ENCODE peak calls at places on chromosomes 7 and 10, in five cellular contexts. Y is thyroid gland, Z is upper lobe of right lung, H is sigmoid colon, U is neural progenitor cell. W is an unnamed sample.
A peak's percentile ranks its signal among the peaks of the same experiment; 100 is the strongest.

GRCh38 chr10:102713483-102713813 is 749 bp downstream of the ARL3 start:
- DNase-seq in Y (no peak), U (no peak), Z (no peak), H (no peak), W (no peak)

GRCh38 chr10:131822694-131823245 is 78.0 kb upstream of the PPP2R2D start:
- DNase-seq in Z (peak; percentile 46), U (no peak), Y (no peak), H (peak; percentile 37), W (no peak)

GRCh38 chr10:49748006-49748405 is 14.1 kb downstream of the OGDHL start:
- DNase-seq in Y (no peak), H (no peak), Z (no peak), U (no peak), W (no peak)

GRCh38 chr7:66669088-66669487 is 40.4 kb downstream of the KCTD7 start:
- DNase-seq in Z (no peak), U (no peak), Y (no peak), H (no peak), W (no peak)

GRCh38 chr10:78864761-78865517 is 203.8 kb upstream of the ZMIZ1 start:
- DNase-seq in Y (no peak), U (no peak), Z (no peak), H (no peak), W (no peak)

GRCh38 chr7:20244334-20244733 is 27.1 kb upstream of the MACC1 start:
- DNase-seq in U (no peak), Y (no peak), Z (no peak), H (no peak), W (no peak)

GRCh38 chr7:113367187-113367586 is 248.8 kb upstream of the SMIM30 start:
- DNase-seq in Z (no peak), U (no peak), Y (no peak), H (no peak), W (no peak)

GRCh38 chr10:32982293-32982709 is 24.3 kb upstream of the ITGB1 start:
- DNase-seq in Z (no peak), U (no peak), Y (no peak), H (no peak), W (no peak)

GRCh38 chr7:1844956-1845390 is 174.9 kb downstream of the ELFN1 start:
- DNase-seq in H (peak; percentile 50), Y (peak; percentile 0), U (no peak), Z (peak; percentile 61), W (no peak)

GRCh38 chr10:97737770-97738265 is 890 bp downstream of the ZFYVE27 start:
- DNase-seq in Y (no peak), H (no peak), U (no peak), Z (no peak), W (no peak)

GRCh38 chr7:121228779-121229178 is 100.0 kb upstream of the WNT16 start:
- DNase-seq in Y (no peak), U (no peak), Z (no peak), H (no peak), W (no peak)

GRCh38 chr10:129706523-129706922 is 239.5 kb downstream of the MGMT start:
- DNase-seq in Z (no peak), U (no peak), H (no peak), Y (no peak), W (no peak)

GRCh38 chr10:127802532-127803055 is 65.6 kb downstream of the FOXI2 start:
- DNase-seq in Y (no peak), H (no peak), Z (no peak), U (peak; percentile 37), W (no peak)

GRCh38 chr10:49652416-49653385 is 26.8 kb upstream of the C10orf53 start:
- DNase-seq in U (no peak), H (no peak), Z (no peak), Y (no peak), W (no peak)

DNA sequence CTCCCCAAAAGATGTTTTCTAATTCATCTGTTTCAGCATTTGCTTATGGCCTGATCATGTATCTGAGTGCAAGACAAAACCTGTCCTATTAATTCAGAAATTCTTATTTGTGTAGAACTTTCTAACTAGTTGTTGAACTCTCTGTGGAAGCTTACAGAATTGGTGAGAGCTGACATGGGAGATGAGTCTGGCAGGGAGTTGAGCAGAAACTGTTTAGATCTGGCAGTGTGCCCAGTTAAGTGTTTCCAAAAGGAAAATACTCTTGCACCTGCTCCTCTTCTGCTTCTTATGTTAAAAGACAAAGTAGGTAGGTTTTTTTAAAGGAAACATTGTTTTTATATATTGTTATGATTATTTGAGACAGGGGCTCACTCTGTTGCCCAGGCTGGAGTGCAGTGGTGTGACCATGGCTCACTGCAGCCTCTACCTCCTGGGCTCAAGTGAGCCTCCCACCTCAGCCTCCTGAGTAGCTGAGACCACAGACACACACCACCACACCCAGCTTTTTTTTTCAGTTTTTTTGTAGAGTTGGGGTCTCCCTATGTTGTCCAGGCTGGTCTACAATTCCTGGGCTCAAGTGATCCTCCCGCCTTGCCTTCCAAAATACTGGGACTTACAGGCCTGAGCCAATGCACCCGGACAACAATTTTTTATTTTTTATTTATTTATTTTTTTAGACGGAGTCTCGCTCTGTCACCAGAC is 1.4 kb upstream of the IFIT1 start:
- DNase-seq in H (no peak), Y (no peak), Z (no peak), U (no peak), W (no peak)
- H3K27ac ChIP-seq in H (peak overlapping the region; percentile 84), Y (no peak overlapping the region), Z (no peak overlapping the region), U (no peak overlapping the region), W (no peak overlapping the region)

DNA sequence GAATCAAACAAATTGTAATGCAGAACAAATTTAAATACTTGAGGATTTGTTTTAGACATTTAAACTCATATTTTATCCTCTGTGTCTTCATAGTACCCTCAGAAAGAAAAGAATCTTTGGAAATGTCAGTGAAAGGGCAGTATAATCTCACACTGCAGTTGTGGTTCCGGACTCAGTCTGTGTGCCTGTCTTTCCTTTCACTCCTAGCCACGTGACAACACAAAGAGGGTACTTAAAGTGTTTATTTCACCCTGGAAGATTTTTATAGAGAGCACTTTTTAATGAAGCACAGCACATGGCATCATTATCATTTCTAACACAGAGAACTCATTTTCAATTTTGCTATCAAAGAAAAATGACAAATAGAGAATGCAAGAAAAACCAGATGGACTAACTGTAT is 65.6 kb downstream of the AUTS2 start:
- DNase-seq in Z (no peak), H (no peak), Y (no peak), U (no peak), W (no peak)
- H3K27ac ChIP-seq in Z (no peak overlapping the region), H (no peak overlapping the region), Y (no peak overlapping the region), U (no peak overlapping the region), W (no peak overlapping the region)

DNA sequence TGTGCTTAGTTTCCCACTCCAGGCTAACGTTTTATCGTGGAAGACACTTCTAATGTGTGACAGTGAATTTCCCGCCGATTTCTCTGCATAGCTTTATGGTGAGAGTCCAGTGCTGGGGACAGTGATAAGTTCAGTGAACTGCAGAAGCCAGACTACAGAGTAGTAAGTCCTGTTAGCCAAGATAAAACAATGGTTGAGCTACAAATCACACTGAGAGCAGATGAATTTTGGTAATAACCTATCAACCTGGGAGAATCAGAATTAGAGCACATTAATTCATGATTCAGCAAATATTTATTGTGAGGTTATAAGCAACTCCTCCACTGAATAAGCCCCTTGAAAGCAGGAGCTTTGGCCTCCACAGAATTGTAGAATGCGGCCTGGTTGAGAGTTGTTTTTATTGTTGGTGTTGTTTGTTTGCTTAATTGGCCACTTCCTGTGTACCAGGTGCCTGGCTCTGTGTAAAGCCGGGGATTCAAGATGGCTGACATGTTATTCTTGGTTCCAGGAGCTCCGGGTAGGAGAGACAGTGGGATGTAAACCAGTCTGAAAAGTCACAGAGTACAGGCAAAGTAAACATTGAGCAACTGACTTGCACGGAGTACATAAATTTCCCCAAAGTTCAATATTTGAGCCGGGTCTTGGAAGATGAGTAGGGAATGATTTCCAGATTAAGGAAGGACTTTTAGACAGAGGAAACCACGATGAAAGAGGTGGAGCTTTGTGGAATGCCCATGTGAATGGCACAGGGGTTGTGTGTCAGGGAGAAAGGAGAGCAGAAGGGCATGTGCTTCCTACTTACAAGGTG is 112.7 kb downstream of the SNX10 start:
- DNase-seq in Z (no peak), H (no peak), Y (no peak), U (no peak), W (no peak)
- H3K27ac ChIP-seq in Z (no peak overlapping the region), H (no peak overlapping the region), Y (no peak overlapping the region), U (no peak overlapping the region), W (no peak overlapping the region)

GRCh38 chr7:45230611-45231165 is 73.1 kb downstream of the RAMP3 start:
- DNase-seq in Y (no peak), U (no peak), Z (no peak), H (no peak), W (no peak)

GRCh38 chr7:45225560-45226335 is 68.2 kb downstream of the RAMP3 start:
- DNase-seq in U (no peak), Z (no peak), H (no peak), Y (no peak), W (no peak)

GRCh38 chr7:45233249-45233775 is 75.7 kb downstream of the RAMP3 start:
- DNase-seq in H (no peak), Z (no peak), Y (no peak), U (no peak), W (no peak)

GRCh38 chr7:45229130-45229920 is 71.7 kb downstream of the RAMP3 start:
- DNase-seq in Y (no peak), H (no peak), Z (no peak), U (no peak), W (no peak)

GRCh38 chr7:45230083-45230482 is 72.5 kb downstream of the RAMP3 start:
- DNase-seq in Z (no peak), H (no peak), Y (no peak), U (no peak), W (no peak)
- H3K27ac ChIP-seq in Z (no peak overlapping the region), H (no peak overlapping the region), Y (peak overlapping the region; percentile 22), U (no peak overlapping the region), W (no peak overlapping the region)

DNA sequence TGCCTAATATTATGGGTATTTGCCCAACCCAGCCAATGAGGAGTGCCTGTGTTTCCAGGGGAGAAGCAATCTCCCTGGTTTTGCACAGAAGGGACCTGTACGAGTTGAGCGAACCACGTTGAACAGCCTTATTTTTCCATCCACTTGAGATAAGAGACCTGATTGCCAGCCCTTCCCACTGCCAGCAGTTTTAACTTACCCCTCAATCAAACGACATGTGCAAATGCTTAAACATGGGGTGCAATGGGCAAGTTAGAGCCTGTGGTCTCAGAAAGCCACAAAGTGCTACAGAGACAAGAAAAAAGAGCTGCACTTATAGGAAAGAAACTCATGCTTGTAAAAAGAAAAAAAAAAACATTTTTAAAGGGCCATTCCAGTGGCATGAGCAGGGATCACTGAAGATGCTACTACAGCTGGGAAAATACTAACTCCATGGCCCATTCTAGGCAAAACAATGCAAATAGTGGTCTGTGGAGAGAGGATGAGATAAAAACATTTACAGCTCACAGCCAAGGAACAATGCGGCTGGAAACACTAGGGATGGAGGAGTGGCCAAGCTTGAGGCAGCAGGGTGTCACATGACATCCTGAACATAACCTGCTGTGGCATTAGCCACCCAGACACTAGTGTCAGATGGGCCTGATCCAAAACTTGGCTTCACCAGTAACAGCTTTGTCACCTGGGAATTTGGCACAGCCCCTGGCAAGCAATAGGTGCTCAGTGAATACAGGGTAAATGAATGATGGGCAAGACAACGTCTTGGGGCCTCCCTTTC is 162.8 kb downstream of the ELMO1 start:
- DNase-seq in Z (no peak), H (no peak), U (no peak), Y (peak; percentile 23), W (no peak)
- H3K27ac ChIP-seq in Z (no peak overlapping the region), H (no peak overlapping the region), U (no peak overlapping the region), Y (no peak overlapping the region), W (no peak overlapping the region)